ENCODE peak calls at places on chromosomes 4 and X, in five cellular contexts. E is HTR-8/SVneo, G is T-cell, H is hypothalamus, Z is KG1. P is an unnamed sample.

GRCh38 chrX:71989768-71990167 is 79.1 kb downstream of the NHSL2 start:
- DNase-seq in Z (no peak), G (no peak), E (no peak), H (no peak), P (no peak)

GRCh38 chr4:146053901-146054300 is 115.3 kb upstream of the ZNF827 start:
- DNase-seq in E (no peak), G (no peak), Z (no peak), H (no peak), P (no peak)

GRCh38 chrX:131762802-131763234 is 218.9 kb downstream of the OR13H1 start:
- DNase-seq in Z (no peak), G (peak), H (no peak), E (no peak), P (no peak)

GRCh38 chr4:14583752-14584151 is 418.5 kb upstream of the CPEB2 start:
- DNase-seq in G (no peak), E (no peak), H (no peak), Z (no peak), P (no peak)

GRCh38 chr4:186191266-186192067 is at the start of gene CYP4V2:
- DNase-seq in E (peak), Z (no peak), G (peak), H (peak), P (peak)

GRCh38 chrX:23938690-23939089 is 30.9 kb downstream of the CXorf58 start:
- DNase-seq in E (no peak), G (no peak), H (no peak), Z (no peak), P (no peak)

GRCh38 chrX:143648705-143649104 is 12.8 kb upstream of the SLITRK4 start:
- DNase-seq in G (no peak), E (no peak), Z (no peak), H (no peak), P (no peak)

GRCh38 chrX:129925305-129926092 is 19.5 kb downstream of the UTP14A start:
- DNase-seq in E (peak), G (peak), H (peak), Z (peak), P (peak)

GRCh38 chrX:17521871-17522693 is 147.1 kb downstream of the NHS start:
- DNase-seq in G (no peak), H (no peak), Z (no peak), E (peak), P (no peak)

GRCh38 chr4:3766791-3767561 is 791 bp downstream of the ADRA2C start:
- DNase-seq in H (no peak), E (no peak), G (no peak), Z (no peak), P (peak)

GRCh38 chrX:6909396-6909795 is 238.1 kb upstream of the STS start:
- DNase-seq in G (no peak), E (no peak), Z (no peak), H (no peak), P (no peak)

GRCh38 chrX:132023896-132024386 is 839 bp downstream of the STK26 start:
- DNase-seq in G (peak), H (no peak), E (no peak), Z (no peak), P (peak)

GRCh38 chr4:128570380-128570779 is 239.1 kb upstream of the JADE1 start:
- DNase-seq in H (no peak), E (no peak), G (no peak), Z (no peak), P (no peak)

GRCh38 chr4:70902577-70903281 is 560 bp downstream of the MOB1B start:
- DNase-seq in Z (peak), E (peak), H (no peak), G (no peak), P (peak)

GRCh38 chr4:76585270-76585669 is 150.2 kb downstream of the SHROOM3 start:
- DNase-seq in G (no peak), H (no peak), Z (no peak), E (no peak), P (no peak)

GRCh38 chr4:58360354-58361133 is 1250.4 kb upstream of the IGFBP7 start:
- DNase-seq in H (no peak), Z (no peak), E (no peak), G (no peak), P (no peak)

GRCh38 chrX:38224160-38224559 is 3.5 kb upstream of the SRPX start:
- DNase-seq in Z (no peak), E (no peak), H (no peak), G (no peak), P (no peak)

GRCh38 chr4:100539706-100540105 is 21.9 kb upstream of the EMCN start:
- DNase-seq in E (no peak), H (no peak), Z (peak), G (no peak), P (no peak)

GRCh38 chrX:57134702-57135101 is 2.5 kb downstream of the SPIN2A start:
- DNase-seq in Z (no peak), G (no peak), E (no peak), H (no peak), P (no peak)

GRCh38 chr4:16496501-16496900 is 270.2 kb upstream of the TAPT1 start:
- DNase-seq in G (no peak), E (no peak), Z (no peak), H (no peak), P (no peak)

GRCh38 chrX:123736333-123736921 is 3.6 kb upstream of the THOC2 start:
- DNase-seq in H (no peak), E (no peak), Z (no peak), G (no peak), P (no peak)

GRCh38 chr4:122635205-122635604 is 14.3 kb upstream of the IL21 start:
- DNase-seq in H (no peak), Z (no peak), G (no peak), E (no peak), P (no peak)

GRCh38 chrX:71533850-71534515 is 1.1 kb downstream of the OGT start:
- DNase-seq in G (peak), Z (peak), H (no peak), E (no peak), P (peak)

GRCh38 chrX:72054776-72055495 is 76.8 kb downstream of the RTL5 start:
- DNase-seq in E (no peak), G (no peak), H (peak), Z (no peak), P (no peak)

GRCh38 chrX:143998261-143998660 is 114.4 kb downstream of the UBE2NL start:
- DNase-seq in E (no peak), H (no peak), G (no peak), Z (no peak), P (no peak)

GRCh38 chrX:14528629-14529287 is 578 bp upstream of the GLRA2 start:
- DNase-seq in E (no peak), G (no peak), H (no peak), Z (peak), P (peak)

GRCh38 chrX:139724626-139725025 is 16.7 kb upstream of the MCF2 start:
- DNase-seq in E (no peak), Z (no peak), G (no peak), H (no peak), P (no peak)

GRCh38 chr4:88341227-88342192 is 37.1 kb upstream of the HERC6 start:
- DNase-seq in G (no peak), E (peak), H (no peak), Z (no peak), P (no peak)

GRCh38 chr4:41072021-41072777 is 142.1 kb downstream of the APBB2 start:
- DNase-seq in H (no peak), E (no peak), Z (no peak), G (no peak), P (no peak)

GRCh38 chrX:83022020-83022419 is 486.1 kb upstream of the POU3F4 start:
- DNase-seq in G (no peak), E (peak), H (no peak), Z (no peak), P (no peak)